ENCODE peak calls at places on chromosome 20, in five cellular contexts. One of them, this sample, is unnamed.

GRCh38 chr20:45783656-45784294 is 7.9 kb downstream of the WFDC3 start:
- DNase-seq in non-pigmented ciliary epithelial cell: no peak
- DNase-seq in GM06990: no peak
- DNase-seq in foreskin fibroblast: no peak
- DNase-seq in coronary artery: no peak
- DNase-seq in this sample: no peak

GRCh38 chr20:64062596-64063388 is at the start of gene TCEA2:
- DNase-seq in non-pigmented ciliary epithelial cell: peak; percentile 76
- DNase-seq in GM06990: peak; percentile 91
- DNase-seq in foreskin fibroblast: peak; percentile 99
- DNase-seq in coronary artery: peak; percentile 96
- DNase-seq in this sample: peak; percentile 93

GRCh38 chr20:29756664-29757063 is 1500.8 kb upstream of the DEFB115 start:
- DNase-seq in non-pigmented ciliary epithelial cell: no peak
- DNase-seq in GM06990: no peak
- DNase-seq in foreskin fibroblast: no peak
- DNase-seq in coronary artery: no peak
- DNase-seq in this sample: no peak

GRCh38 chr20:41204304-41205265 is 67.2 kb downstream of the PLCG1 start:
- DNase-seq in non-pigmented ciliary epithelial cell: no peak
- DNase-seq in GM06990: no peak
- DNase-seq in foreskin fibroblast: no peak
- DNase-seq in coronary artery: no peak
- DNase-seq in this sample: no peak

GRCh38 chr20:60138263-60139127 is 180.3 kb downstream of the CDH26 start:
- DNase-seq in non-pigmented ciliary epithelial cell: no peak
- DNase-seq in GM06990: peak; percentile 55
- DNase-seq in foreskin fibroblast: no peak
- DNase-seq in coronary artery: no peak
- DNase-seq in this sample: no peak

GRCh38 chr20:63977392-63978276 is 1.8 kb downstream of the SAMD10 start:
- DNase-seq in non-pigmented ciliary epithelial cell: no peak
- DNase-seq in GM06990: no peak
- DNase-seq in foreskin fibroblast: peak; percentile 78
- DNase-seq in coronary artery: no peak
- DNase-seq in this sample: no peak

GRCh38 chr20:46361811-46362210 is 44.6 kb downstream of the ELMO2 start:
- DNase-seq in non-pigmented ciliary epithelial cell: no peak
- DNase-seq in GM06990: no peak
- DNase-seq in foreskin fibroblast: no peak
- DNase-seq in coronary artery: no peak
- DNase-seq in this sample: no peak

GRCh38 chr20:38212806-38213606 is 47.5 kb downstream of the KIAA1755 start:
- DNase-seq in non-pigmented ciliary epithelial cell: no peak
- DNase-seq in GM06990: no peak
- DNase-seq in foreskin fibroblast: no peak
- DNase-seq in coronary artery: no peak
- DNase-seq in this sample: no peak

GRCh38 chr20:10271470-10272219 is 53.0 kb downstream of the SNAP25 start:
- DNase-seq in non-pigmented ciliary epithelial cell: no peak
- DNase-seq in GM06990: no peak
- DNase-seq in foreskin fibroblast: peak; percentile 74
- DNase-seq in coronary artery: no peak
- DNase-seq in this sample: no peak

GRCh38 chr20:36274248-36274841 is 31.8 kb upstream of the DLGAP4 start:
- DNase-seq in non-pigmented ciliary epithelial cell: no peak
- DNase-seq in GM06990: no peak
- DNase-seq in foreskin fibroblast: no peak
- DNase-seq in coronary artery: no peak
- DNase-seq in this sample: no peak

GRCh38 chr20:64077876-64078551 is 1.3 kb downstream of the RGS19 start:
- DNase-seq in non-pigmented ciliary epithelial cell: no peak
- DNase-seq in GM06990: peak; percentile 73
- DNase-seq in foreskin fibroblast: no peak
- DNase-seq in coronary artery: no peak
- DNase-seq in this sample: no peak

GRCh38 chr20:46308258-46309157 is at the start of gene CDH22:
- DNase-seq in non-pigmented ciliary epithelial cell: no peak
- DNase-seq in GM06990: peak; percentile 29
- DNase-seq in foreskin fibroblast: peak; percentile 64
- DNase-seq in coronary artery: no peak
- DNase-seq in this sample: peak; percentile 88

GRCh38 chr20:31484001-31484400 is 8.9 kb downstream of the REM1 start:
- DNase-seq in non-pigmented ciliary epithelial cell: no peak
- DNase-seq in GM06990: no peak
- DNase-seq in foreskin fibroblast: peak; percentile 34
- DNase-seq in coronary artery: no peak
- DNase-seq in this sample: no peak

GRCh38 chr20:38997622-38998021 is 35.5 kb downstream of the DHX35 start:
- DNase-seq in non-pigmented ciliary epithelial cell: no peak
- DNase-seq in GM06990: peak; percentile 66
- DNase-seq in foreskin fibroblast: no peak
- DNase-seq in coronary artery: no peak
- DNase-seq in this sample: no peak

GRCh38 chr20:24462461-24463010 is 6.9 kb upstream of the SYNDIG1 start:
- DNase-seq in non-pigmented ciliary epithelial cell: no peak
- DNase-seq in GM06990: no peak
- DNase-seq in foreskin fibroblast: no peak
- DNase-seq in coronary artery: no peak
- DNase-seq in this sample: no peak

GRCh38 chr20:46964299-46965123 is 69.9 kb downstream of the EYA2 start:
- DNase-seq in non-pigmented ciliary epithelial cell: no peak
- DNase-seq in GM06990: no peak
- DNase-seq in foreskin fibroblast: no peak
- DNase-seq in coronary artery: no peak
- DNase-seq in this sample: no peak

GRCh38 chr20:62710221-62710885 is 1.7 kb downstream of the NTSR1 start:
- DNase-seq in non-pigmented ciliary epithelial cell: no peak
- DNase-seq in GM06990: no peak
- DNase-seq in foreskin fibroblast: no peak
- DNase-seq in coronary artery: no peak
- DNase-seq in this sample: no peak

GRCh38 chr20:62694868-62695267 is 13.8 kb upstream of the NTSR1 start:
- DNase-seq in non-pigmented ciliary epithelial cell: no peak
- DNase-seq in GM06990: no peak
- DNase-seq in foreskin fibroblast: no peak
- DNase-seq in coronary artery: no peak
- DNase-seq in this sample: no peak

GRCh38 chr20:38635721-38636285 is 34.2 kb downstream of the ARHGAP40 start:
- DNase-seq in non-pigmented ciliary epithelial cell: no peak
- DNase-seq in GM06990: no peak
- DNase-seq in foreskin fibroblast: peak; percentile 27
- DNase-seq in coronary artery: no peak
- DNase-seq in this sample: peak; percentile 37

This sample was measured in WERI-Rb-1.